ENCODE peak calls at places on chromosomes 5 and 9, in four cellular contexts. C is H9, A is stomach, E is H1. K is an unnamed sample.

GRCh38 chr5:41908374-41909079 is 4.4 kb downstream of the RIMOC1 start:
- DNase-seq in C (no peak), A (no peak), E (no peak), K (no peak)

GRCh38 chr9:79581794-79582193 is 10.0 kb downstream of the TLE4 start:
- DNase-seq in C (no peak), A (no peak), E (no peak), K (no peak)

GRCh38 chr9:3875371-3876132 is 349.8 kb upstream of the RFX3 start:
- DNase-seq in C (no peak), A (no peak), E (no peak), K (no peak)

GRCh38 chr9:17470449-17470848 is 108.4 kb upstream of the SH3GL2 start:
- DNase-seq in C (no peak), A (no peak), E (no peak), K (no peak)

GRCh38 chr5:134902071-134902801 is 2.7 kb upstream of the PCBD2 start:
- DNase-seq in C (no peak), A (no peak), E (no peak), K (no peak)

GRCh38 chr9:37471942-37472679 is 6.9 kb upstream of the ZBTB5 start:
- DNase-seq in C (peak; percentile 64), A (no peak), E (no peak), K (no peak)

GRCh38 chr9:36985061-36985768 is 48.9 kb downstream of the PAX5 start:
- DNase-seq in C (no peak), A (no peak), E (no peak), K (no peak)

GRCh38 chr5:20500501-20500900 is 512.5 kb upstream of the CDH18 start:
- DNase-seq in C (no peak), A (no peak), E (no peak), K (no peak)

GRCh38 chr5:102545175-102545574 is 46.4 kb upstream of the SLCO6A1 start:
- DNase-seq in C (peak; percentile 79), A (no peak), E (peak; percentile 63), K (no peak)

GRCh38 chr5:8057764-8058163 is 188.8 kb downstream of the MTRR start:
- DNase-seq in C (no peak), A (no peak), E (no peak), K (no peak)

GRCh38 chr5:142801495-142801871 is 31.3 kb downstream of the ARHGAP26 start:
- DNase-seq in C (no peak), A (no peak), E (no peak), K (no peak)

GRCh38 chr5:11076945-11077613 is 316.0 kb upstream of the DAP start:
- DNase-seq in C (no peak), A (no peak), E (no peak), K (no peak)

GRCh38 chr5:94223231-94223630 is 395.2 kb downstream of the KIAA0825 start:
- DNase-seq in C (no peak), A (no peak), E (no peak), K (no peak)

GRCh38 chr5:76177974-76178373 is 94.8 kb downstream of the SV2C start:
- DNase-seq in C (no peak), A (no peak), E (no peak), K (no peak)

GRCh38 chr5:150153957-150154617 is 1.6 kb downstream of the PDGFRB start:
- DNase-seq in C (no peak), A (no peak), E (peak; percentile 52), K (no peak)

GRCh38 chr5:43305948-43306563 is 7.2 kb downstream of the HMGCS1 start:
- DNase-seq in C (no peak), A (no peak), E (no peak), K (no peak)

GRCh38 chr5:177364159-177364962 is 6.6 kb downstream of the RGS14 start:
- DNase-seq in C (no peak), A (no peak), E (no peak), K (no peak)

GRCh38 chr9:1005043-1005667 is 28.7 kb downstream of the DMRT3 start:
- DNase-seq in C (peak; percentile 62), A (no peak), E (no peak), K (peak; percentile 55)

GRCh38 chr9:95003694-95004451 is 277.4 kb downstream of the AOPEP start:
- DNase-seq in C (peak; percentile 63), A (peak; percentile 60), E (no peak), K (peak; percentile 71)

GRCh38 chr5:93791520-93791972 is 50.1 kb upstream of the POU5F2 start:
- DNase-seq in C (no peak), A (no peak), E (no peak), K (no peak)

GRCh38 chr9:27645166-27645840 is 72.0 kb upstream of the C9orf72 start:
- DNase-seq in C (no peak), A (no peak), E (no peak), K (no peak)

GRCh38 chr9:94639996-94640376 is 668 bp upstream of the FBP1 start:
- DNase-seq in C (peak; percentile 81), A (no peak), E (peak; percentile 66), K (peak; percentile 62)

GRCh38 chr9:109317311-109317978 is 3.4 kb downstream of the EPB41L4B start:
- DNase-seq in C (no peak), A (no peak), E (no peak), K (no peak)

GRCh38 chr9:109314011-109314531 is 6.8 kb downstream of the EPB41L4B start:
- DNase-seq in C (no peak), A (peak; percentile 62), E (no peak), K (no peak)

GRCh38 chr9:109315889-109316640 is 4.8 kb downstream of the EPB41L4B start:
- DNase-seq in C (no peak), A (peak; percentile 96), E (no peak), K (peak; percentile 90)

GRCh38 chr9:109313351-109313750 is 7.5 kb downstream of the EPB41L4B start:
- DNase-seq in C (no peak), A (no peak), E (no peak), K (peak; percentile 74)

DNA sequence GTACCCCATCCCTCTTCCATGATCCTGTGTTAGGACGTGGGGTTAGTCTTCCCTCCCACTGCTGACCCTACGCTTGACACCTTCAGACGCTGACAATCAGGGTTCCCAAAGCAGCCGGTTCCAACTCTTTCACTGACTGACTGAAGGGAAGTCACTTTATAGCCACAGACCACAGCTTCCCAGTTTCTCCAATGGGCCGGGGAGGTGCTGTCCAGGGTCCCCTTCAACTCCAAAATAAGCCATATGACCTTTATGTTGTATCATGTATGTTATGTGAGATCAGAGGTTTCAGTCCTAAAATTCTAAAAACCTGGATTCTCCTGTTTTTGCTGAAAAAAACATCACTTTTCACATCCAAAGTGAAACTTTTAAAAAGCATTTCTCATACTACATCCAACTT is 5.4 kb downstream of the EPB41L4B start:
- DNase-seq in C (no peak), A (no peak), E (no peak), K (no peak)
- H3K27me3 ChIP-seq in C (no peaks in the 10 kb centered on the region), A (peaks cover 45% of the 10 kb centered on the region), E (no peaks in the 10 kb centered on the region), K (no peaks in the 10 kb centered on the region)

GRCh38 chr5:78653031-78653430 is 4.5 kb upstream of the LHFPL2 start:
- DNase-seq in C (no peak), A (no peak), E (no peak), K (no peak)

GRCh38 chr5:78654386-78654785 is 5.8 kb upstream of the LHFPL2 start:
- DNase-seq in C (no peak), A (no peak), E (no peak), K (no peak)

GRCh38 chr5:78657201-78657600 is 8.6 kb upstream of the LHFPL2 start:
- DNase-seq in C (no peak), A (no peak), E (no peak), K (no peak)

GRCh38 chr5:78653969-78654368 is 5.4 kb upstream of the LHFPL2 start:
- DNase-seq in C (no peak), A (no peak), E (no peak), K (no peak)

DNA sequence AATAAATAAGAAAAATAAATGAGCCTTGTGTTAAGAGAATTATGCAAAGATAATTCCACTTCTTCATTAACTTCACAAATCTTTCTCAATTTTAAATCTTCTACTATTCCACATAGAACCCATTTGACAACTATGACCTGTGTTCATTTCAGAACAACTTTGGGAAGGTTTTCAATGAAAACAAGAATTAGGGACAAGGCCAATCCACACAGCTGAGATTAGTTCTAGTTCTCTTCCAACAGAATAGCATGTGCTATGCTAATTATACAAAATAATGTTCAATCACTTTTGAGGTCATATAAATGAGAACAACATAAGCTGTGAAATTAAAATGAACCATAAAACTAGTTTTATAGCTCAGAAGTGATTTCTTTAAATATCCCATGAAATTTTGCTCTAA is 7.2 kb upstream of the LHFPL2 start:
- DNase-seq in C (no peak), A (no peak), E (no peak), K (no peak)
- H3K27ac ChIP-seq in C (no peak overlapping the region), A (no peak overlapping the region), E (no peak overlapping the region), K (no peak overlapping the region)

GRCh38 chr5:56659991-56660390 is 155.4 kb upstream of the MAP3K1 start:
- DNase-seq in C (no peak), A (no peak), E (no peak), K (no peak)

GRCh38 chr5:56662891-56663290 is 152.5 kb upstream of the MAP3K1 start:
- DNase-seq in C (no peak), A (no peak), E (no peak), K (no peak)

GRCh38 chr5:56663523-56663922 is 151.8 kb upstream of the MAP3K1 start:
- DNase-seq in C (no peak), A (no peak), E (no peak), K (no peak)

GRCh38 chr5:56656816-56657740 is 158.3 kb upstream of the MAP3K1 start:
- DNase-seq in C (no peak), A (no peak), E (no peak), K (no peak)

GRCh38 chr5:56658972-56659371 is 156.4 kb upstream of the MAP3K1 start:
- DNase-seq in C (no peak), A (no peak), E (no peak), K (no peak)
- H3K27me3 ChIP-seq in C (no peaks in the 10 kb centered on the region), A (no peaks in the 10 kb centered on the region), E (no peaks in the 10 kb centered on the region), K (no peaks in the 10 kb centered on the region)

DNA sequence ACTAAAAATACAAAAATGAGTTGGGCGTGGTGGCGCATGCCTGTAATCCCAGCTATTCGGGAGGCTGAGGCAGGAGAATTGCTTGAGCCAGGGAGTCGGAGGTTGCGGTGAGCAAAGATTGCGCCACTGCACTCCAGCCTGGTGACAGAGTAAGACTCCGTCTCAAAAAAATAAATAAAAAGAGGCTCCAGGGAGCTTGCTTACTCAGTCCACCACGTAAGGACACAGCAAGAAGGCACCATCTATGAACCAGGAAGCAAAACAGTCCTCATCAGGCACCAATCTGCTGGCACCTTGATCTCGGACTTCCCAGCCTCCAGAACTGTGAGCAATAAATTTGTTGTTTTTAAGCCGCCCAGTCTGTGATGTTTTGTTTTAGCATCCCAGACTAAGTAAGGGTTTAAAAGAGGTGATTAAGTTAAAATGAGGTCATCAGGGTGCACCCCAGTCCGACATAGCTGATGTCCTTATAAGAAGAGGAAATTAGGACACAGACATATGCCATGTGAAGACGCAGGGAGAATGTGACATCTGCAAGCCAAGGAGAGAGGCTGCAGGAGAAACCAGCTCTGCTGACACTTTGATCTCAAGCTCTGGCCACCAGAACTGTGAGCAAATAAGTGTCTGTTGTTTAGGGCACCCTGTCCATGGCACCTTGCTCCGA is 45.9 kb downstream of the C9orf50 start:
- DNase-seq in C (no peak), A (no peak), E (no peak), K (no peak)
- H3K27ac ChIP-seq in C (no peak overlapping the region), A (peak overlapping the region; percentile 3), E (no peak overlapping the region), K (no peak overlapping the region)

GRCh38 chr5:1107167-1108007 is 4.5 kb downstream of the SLC12A7 start:
- DNase-seq in C (peak; percentile 55), A (no peak), E (no peak), K (peak; percentile 76)
- H3K27me3 ChIP-seq in C (no peaks in the 10 kb centered on the region), A (peaks cover 10% of the 10 kb centered on the region), E (no peaks in the 10 kb centered on the region), K (no peaks in the 10 kb centered on the region)

DNA sequence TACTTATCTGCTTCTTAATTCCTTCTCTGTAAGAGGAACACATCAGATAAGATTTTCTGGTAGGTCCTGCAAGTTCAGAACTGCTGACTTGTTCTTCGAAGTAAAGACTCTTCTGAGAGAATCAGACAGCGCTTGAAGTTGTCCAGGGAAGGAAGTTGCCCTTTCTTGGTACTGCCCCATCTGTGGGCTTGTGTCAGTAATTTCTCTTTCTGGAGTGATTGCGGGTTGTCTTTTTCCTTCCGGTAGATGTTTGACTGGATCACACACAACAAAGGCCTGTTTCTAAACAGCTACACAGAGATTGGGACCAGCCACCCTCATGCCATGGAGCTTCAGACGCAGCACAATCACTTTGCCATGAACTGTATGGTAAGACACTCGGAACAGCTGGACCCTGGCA is 149.6 kb downstream of the TRIO start:
- DNase-seq in C (no peak), A (no peak), E (no peak), K (no peak)
- H3K27ac ChIP-seq in C (no peak overlapping the region), A (no peak overlapping the region), E (no peak overlapping the region), K (no peak overlapping the region)

K was measured in Peyer's patch.